ENCODE peak calls at places on chromosomes 16 and 17, in ten cellular contexts. One of them, this sample, is unnamed.
A peak's percentile ranks its signal among the peaks of the same experiment; 100 is the strongest.

GRCh38 chr17:21209511-21210175 is 4.3 kb downstream of the TMEM11 start:
- DNase-seq in A549: no peak
- DNase-seq in stimulated activated CD4-positive, alpha-beta T cell treated with anti-CD3 and anti-CD28 coated beads, Interleukin-1b, Interleukin-23, amount 100 ng/mL, for 1 hour: no peak
- DNase-seq in activated B cell treated with CpG ODN at 0.5 μM for 24 hours: no peak
- DNase-seq in stomach: peak; percentile 80
- DNase-seq in IMR-90: no peak
- DNase-seq in activated CD4-positive, alpha-beta T cell treated with anti-CD3 and anti-CD28 coated beads for 1 hour: no peak
- DNase-seq in activated CD8-positive, alpha-beta T cell treated with anti-CD3 and anti-CD28 coated beads for 36 hours: no peak
- DNase-seq in activated T-cell treated with anti-CD3 and anti-CD28 coated beads, Interleukin-2, amount 50 U/mL, for 1 hour: no peak
- DNase-seq in stimulated activated CD8-positive, alpha-beta memory T cell treated with anti-CD3 and anti-CD28 coated beads, Interleukin-15, amount 100 ng/mL, for 24 hours: no peak
- DNase-seq in this sample: no peak

GRCh38 chr17:61406871-61407210 is 7.2 kb downstream of the TBX2 start:
- DNase-seq in A549: no peak
- DNase-seq in stimulated activated CD4-positive, alpha-beta T cell treated with anti-CD3 and anti-CD28 coated beads, Interleukin-1b, Interleukin-23, amount 100 ng/mL, for 1 hour: no peak
- DNase-seq in activated B cell treated with CpG ODN at 0.5 μM for 24 hours: no peak
- DNase-seq in stomach: no peak
- DNase-seq in IMR-90: no peak
- DNase-seq in activated CD4-positive, alpha-beta T cell treated with anti-CD3 and anti-CD28 coated beads for 1 hour: no peak
- DNase-seq in activated CD8-positive, alpha-beta T cell treated with anti-CD3 and anti-CD28 coated beads for 36 hours: no peak
- DNase-seq in activated T-cell treated with anti-CD3 and anti-CD28 coated beads, Interleukin-2, amount 50 U/mL, for 1 hour: peak; percentile 15
- DNase-seq in stimulated activated CD8-positive, alpha-beta memory T cell treated with anti-CD3 and anti-CD28 coated beads, Interleukin-15, amount 100 ng/mL, for 24 hours: no peak
- DNase-seq in this sample: no peak

GRCh38 chr17:39251997-39252396 is 26.3 kb upstream of the STAC2 start:
- DNase-seq in A549: no peak
- DNase-seq in stimulated activated CD4-positive, alpha-beta T cell treated with anti-CD3 and anti-CD28 coated beads, Interleukin-1b, Interleukin-23, amount 100 ng/mL, for 1 hour: no peak
- DNase-seq in activated B cell treated with CpG ODN at 0.5 μM for 24 hours: no peak
- DNase-seq in stomach: no peak
- DNase-seq in IMR-90: no peak
- DNase-seq in activated CD4-positive, alpha-beta T cell treated with anti-CD3 and anti-CD28 coated beads for 1 hour: no peak
- DNase-seq in activated CD8-positive, alpha-beta T cell treated with anti-CD3 and anti-CD28 coated beads for 36 hours: no peak
- DNase-seq in activated T-cell treated with anti-CD3 and anti-CD28 coated beads, Interleukin-2, amount 50 U/mL, for 1 hour: no peak
- DNase-seq in stimulated activated CD8-positive, alpha-beta memory T cell treated with anti-CD3 and anti-CD28 coated beads, Interleukin-15, amount 100 ng/mL, for 24 hours: no peak
- DNase-seq in this sample: no peak

GRCh38 chr16:49890876-49891275 is 35.0 kb upstream of the ZNF423 start:
- DNase-seq in A549: peak; percentile 15
- DNase-seq in stimulated activated CD4-positive, alpha-beta T cell treated with anti-CD3 and anti-CD28 coated beads, Interleukin-1b, Interleukin-23, amount 100 ng/mL, for 1 hour: no peak
- DNase-seq in activated B cell treated with CpG ODN at 0.5 μM for 24 hours: no peak
- DNase-seq in stomach: no peak
- DNase-seq in IMR-90: no peak
- DNase-seq in activated CD4-positive, alpha-beta T cell treated with anti-CD3 and anti-CD28 coated beads for 1 hour: no peak
- DNase-seq in activated CD8-positive, alpha-beta T cell treated with anti-CD3 and anti-CD28 coated beads for 36 hours: peak; percentile 41
- DNase-seq in activated T-cell treated with anti-CD3 and anti-CD28 coated beads, Interleukin-2, amount 50 U/mL, for 1 hour: no peak
- DNase-seq in stimulated activated CD8-positive, alpha-beta memory T cell treated with anti-CD3 and anti-CD28 coated beads, Interleukin-15, amount 100 ng/mL, for 24 hours: no peak
- DNase-seq in this sample: no peak

GRCh38 chr16:74667215-74667765 is 613 bp upstream of the RFWD3 start:
- DNase-seq in A549: peak; percentile 14
- DNase-seq in stimulated activated CD4-positive, alpha-beta T cell treated with anti-CD3 and anti-CD28 coated beads, Interleukin-1b, Interleukin-23, amount 100 ng/mL, for 1 hour: no peak
- DNase-seq in activated B cell treated with CpG ODN at 0.5 μM for 24 hours: peak; percentile 23
- DNase-seq in stomach: peak; percentile 34
- DNase-seq in IMR-90: peak; percentile 3
- DNase-seq in activated CD4-positive, alpha-beta T cell treated with anti-CD3 and anti-CD28 coated beads for 1 hour: no peak
- DNase-seq in activated CD8-positive, alpha-beta T cell treated with anti-CD3 and anti-CD28 coated beads for 36 hours: peak; percentile 60
- DNase-seq in activated T-cell treated with anti-CD3 and anti-CD28 coated beads, Interleukin-2, amount 50 U/mL, for 1 hour: peak; percentile 39
- DNase-seq in stimulated activated CD8-positive, alpha-beta memory T cell treated with anti-CD3 and anti-CD28 coated beads, Interleukin-15, amount 100 ng/mL, for 24 hours: peak; percentile 11
- DNase-seq in this sample: no peak

GRCh38 chr17:41679740-41680425 is 8.8 kb upstream of the EIF1 start:
- DNase-seq in A549: no peak
- DNase-seq in stimulated activated CD4-positive, alpha-beta T cell treated with anti-CD3 and anti-CD28 coated beads, Interleukin-1b, Interleukin-23, amount 100 ng/mL, for 1 hour: no peak
- DNase-seq in activated B cell treated with CpG ODN at 0.5 μM for 24 hours: no peak
- DNase-seq in stomach: no peak
- DNase-seq in IMR-90: no peak
- DNase-seq in activated CD4-positive, alpha-beta T cell treated with anti-CD3 and anti-CD28 coated beads for 1 hour: no peak
- DNase-seq in activated CD8-positive, alpha-beta T cell treated with anti-CD3 and anti-CD28 coated beads for 36 hours: no peak
- DNase-seq in activated T-cell treated with anti-CD3 and anti-CD28 coated beads, Interleukin-2, amount 50 U/mL, for 1 hour: no peak
- DNase-seq in stimulated activated CD8-positive, alpha-beta memory T cell treated with anti-CD3 and anti-CD28 coated beads, Interleukin-15, amount 100 ng/mL, for 24 hours: no peak
- DNase-seq in this sample: no peak

GRCh38 chr17:74803971-74804370 is 27.8 kb upstream of the NAT9 start:
- DNase-seq in A549: no peak
- DNase-seq in stimulated activated CD4-positive, alpha-beta T cell treated with anti-CD3 and anti-CD28 coated beads, Interleukin-1b, Interleukin-23, amount 100 ng/mL, for 1 hour: no peak
- DNase-seq in activated B cell treated with CpG ODN at 0.5 μM for 24 hours: no peak
- DNase-seq in stomach: no peak
- DNase-seq in IMR-90: no peak
- DNase-seq in activated CD4-positive, alpha-beta T cell treated with anti-CD3 and anti-CD28 coated beads for 1 hour: no peak
- DNase-seq in activated CD8-positive, alpha-beta T cell treated with anti-CD3 and anti-CD28 coated beads for 36 hours: no peak
- DNase-seq in activated T-cell treated with anti-CD3 and anti-CD28 coated beads, Interleukin-2, amount 50 U/mL, for 1 hour: no peak
- DNase-seq in stimulated activated CD8-positive, alpha-beta memory T cell treated with anti-CD3 and anti-CD28 coated beads, Interleukin-15, amount 100 ng/mL, for 24 hours: no peak
- DNase-seq in this sample: no peak

GRCh38 chr16:29842732-29843346 is 20.2 kb downstream of the CDIPT start:
- DNase-seq in A549: no peak
- DNase-seq in stimulated activated CD4-positive, alpha-beta T cell treated with anti-CD3 and anti-CD28 coated beads, Interleukin-1b, Interleukin-23, amount 100 ng/mL, for 1 hour: no peak
- DNase-seq in activated B cell treated with CpG ODN at 0.5 μM for 24 hours: no peak
- DNase-seq in stomach: no peak
- DNase-seq in IMR-90: no peak
- DNase-seq in activated CD4-positive, alpha-beta T cell treated with anti-CD3 and anti-CD28 coated beads for 1 hour: no peak
- DNase-seq in activated CD8-positive, alpha-beta T cell treated with anti-CD3 and anti-CD28 coated beads for 36 hours: no peak
- DNase-seq in activated T-cell treated with anti-CD3 and anti-CD28 coated beads, Interleukin-2, amount 50 U/mL, for 1 hour: no peak
- DNase-seq in stimulated activated CD8-positive, alpha-beta memory T cell treated with anti-CD3 and anti-CD28 coated beads, Interleukin-15, amount 100 ng/mL, for 24 hours: no peak
- DNase-seq in this sample: no peak

GRCh38 chr17:29645516-29646051 is 22.9 kb upstream of the CORO6 start:
- DNase-seq in A549: no peak
- DNase-seq in stimulated activated CD4-positive, alpha-beta T cell treated with anti-CD3 and anti-CD28 coated beads, Interleukin-1b, Interleukin-23, amount 100 ng/mL, for 1 hour: no peak
- DNase-seq in activated B cell treated with CpG ODN at 0.5 μM for 24 hours: no peak
- DNase-seq in stomach: peak; percentile 42
- DNase-seq in IMR-90: peak; percentile 82
- DNase-seq in activated CD4-positive, alpha-beta T cell treated with anti-CD3 and anti-CD28 coated beads for 1 hour: no peak
- DNase-seq in activated CD8-positive, alpha-beta T cell treated with anti-CD3 and anti-CD28 coated beads for 36 hours: peak; percentile 46
- DNase-seq in activated T-cell treated with anti-CD3 and anti-CD28 coated beads, Interleukin-2, amount 50 U/mL, for 1 hour: no peak
- DNase-seq in stimulated activated CD8-positive, alpha-beta memory T cell treated with anti-CD3 and anti-CD28 coated beads, Interleukin-15, amount 100 ng/mL, for 24 hours: no peak
- DNase-seq in this sample: no peak

GRCh38 chr16:86821933-86822332 is 243.6 kb downstream of the FOXL1 start:
- DNase-seq in A549: no peak
- DNase-seq in stimulated activated CD4-positive, alpha-beta T cell treated with anti-CD3 and anti-CD28 coated beads, Interleukin-1b, Interleukin-23, amount 100 ng/mL, for 1 hour: no peak
- DNase-seq in activated B cell treated with CpG ODN at 0.5 μM for 24 hours: no peak
- DNase-seq in stomach: no peak
- DNase-seq in IMR-90: no peak
- DNase-seq in activated CD4-positive, alpha-beta T cell treated with anti-CD3 and anti-CD28 coated beads for 1 hour: no peak
- DNase-seq in activated CD8-positive, alpha-beta T cell treated with anti-CD3 and anti-CD28 coated beads for 36 hours: no peak
- DNase-seq in activated T-cell treated with anti-CD3 and anti-CD28 coated beads, Interleukin-2, amount 50 U/mL, for 1 hour: no peak
- DNase-seq in stimulated activated CD8-positive, alpha-beta memory T cell treated with anti-CD3 and anti-CD28 coated beads, Interleukin-15, amount 100 ng/mL, for 24 hours: no peak
- DNase-seq in this sample: no peak

GRCh38 chr16:55672471-55672870 is 16.7 kb downstream of the SLC6A2 start:
- DNase-seq in A549: no peak
- DNase-seq in stimulated activated CD4-positive, alpha-beta T cell treated with anti-CD3 and anti-CD28 coated beads, Interleukin-1b, Interleukin-23, amount 100 ng/mL, for 1 hour: no peak
- DNase-seq in activated B cell treated with CpG ODN at 0.5 μM for 24 hours: no peak
- DNase-seq in stomach: no peak
- DNase-seq in IMR-90: no peak
- DNase-seq in activated CD4-positive, alpha-beta T cell treated with anti-CD3 and anti-CD28 coated beads for 1 hour: no peak
- DNase-seq in activated CD8-positive, alpha-beta T cell treated with anti-CD3 and anti-CD28 coated beads for 36 hours: no peak
- DNase-seq in activated T-cell treated with anti-CD3 and anti-CD28 coated beads, Interleukin-2, amount 50 U/mL, for 1 hour: no peak
- DNase-seq in stimulated activated CD8-positive, alpha-beta memory T cell treated with anti-CD3 and anti-CD28 coated beads, Interleukin-15, amount 100 ng/mL, for 24 hours: no peak
- DNase-seq in this sample: no peak

GRCh38 chr17:58694302-58694701 is 1.9 kb downstream of the RAD51C start:
- DNase-seq in A549: no peak
- DNase-seq in stimulated activated CD4-positive, alpha-beta T cell treated with anti-CD3 and anti-CD28 coated beads, Interleukin-1b, Interleukin-23, amount 100 ng/mL, for 1 hour: no peak
- DNase-seq in activated B cell treated with CpG ODN at 0.5 μM for 24 hours: no peak
- DNase-seq in stomach: no peak
- DNase-seq in IMR-90: no peak
- DNase-seq in activated CD4-positive, alpha-beta T cell treated with anti-CD3 and anti-CD28 coated beads for 1 hour: no peak
- DNase-seq in activated CD8-positive, alpha-beta T cell treated with anti-CD3 and anti-CD28 coated beads for 36 hours: no peak
- DNase-seq in activated T-cell treated with anti-CD3 and anti-CD28 coated beads, Interleukin-2, amount 50 U/mL, for 1 hour: no peak
- DNase-seq in stimulated activated CD8-positive, alpha-beta memory T cell treated with anti-CD3 and anti-CD28 coated beads, Interleukin-15, amount 100 ng/mL, for 24 hours: no peak
- DNase-seq in this sample: no peak

GRCh38 chr16:70635356-70636016 is 10.9 kb upstream of the IL34 start:
- DNase-seq in A549: no peak
- DNase-seq in stimulated activated CD4-positive, alpha-beta T cell treated with anti-CD3 and anti-CD28 coated beads, Interleukin-1b, Interleukin-23, amount 100 ng/mL, for 1 hour: no peak
- DNase-seq in activated B cell treated with CpG ODN at 0.5 μM for 24 hours: no peak
- DNase-seq in stomach: no peak
- DNase-seq in IMR-90: peak; percentile 84
- DNase-seq in activated CD4-positive, alpha-beta T cell treated with anti-CD3 and anti-CD28 coated beads for 1 hour: no peak
- DNase-seq in activated CD8-positive, alpha-beta T cell treated with anti-CD3 and anti-CD28 coated beads for 36 hours: no peak
- DNase-seq in activated T-cell treated with anti-CD3 and anti-CD28 coated beads, Interleukin-2, amount 50 U/mL, for 1 hour: no peak
- DNase-seq in stimulated activated CD8-positive, alpha-beta memory T cell treated with anti-CD3 and anti-CD28 coated beads, Interleukin-15, amount 100 ng/mL, for 24 hours: no peak
- DNase-seq in this sample: no peak

GRCh38 chr16:79653337-79654000 is 52.9 kb upstream of the MAF start:
- DNase-seq in A549: no peak
- DNase-seq in stimulated activated CD4-positive, alpha-beta T cell treated with anti-CD3 and anti-CD28 coated beads, Interleukin-1b, Interleukin-23, amount 100 ng/mL, for 1 hour: no peak
- DNase-seq in activated B cell treated with CpG ODN at 0.5 μM for 24 hours: no peak
- DNase-seq in stomach: no peak
- DNase-seq in IMR-90: no peak
- DNase-seq in activated CD4-positive, alpha-beta T cell treated with anti-CD3 and anti-CD28 coated beads for 1 hour: no peak
- DNase-seq in activated CD8-positive, alpha-beta T cell treated with anti-CD3 and anti-CD28 coated beads for 36 hours: no peak
- DNase-seq in activated T-cell treated with anti-CD3 and anti-CD28 coated beads, Interleukin-2, amount 50 U/mL, for 1 hour: no peak
- DNase-seq in stimulated activated CD8-positive, alpha-beta memory T cell treated with anti-CD3 and anti-CD28 coated beads, Interleukin-15, amount 100 ng/mL, for 24 hours: no peak
- DNase-seq in this sample: no peak

GRCh38 chr16:89697616-89698331 is 3.7 kb downstream of the SPATA2L start:
- DNase-seq in A549: no peak
- DNase-seq in stimulated activated CD4-positive, alpha-beta T cell treated with anti-CD3 and anti-CD28 coated beads, Interleukin-1b, Interleukin-23, amount 100 ng/mL, for 1 hour: no peak
- DNase-seq in activated B cell treated with CpG ODN at 0.5 μM for 24 hours: no peak
- DNase-seq in stomach: no peak
- DNase-seq in IMR-90: no peak
- DNase-seq in activated CD4-positive, alpha-beta T cell treated with anti-CD3 and anti-CD28 coated beads for 1 hour: no peak
- DNase-seq in activated CD8-positive, alpha-beta T cell treated with anti-CD3 and anti-CD28 coated beads for 36 hours: no peak
- DNase-seq in activated T-cell treated with anti-CD3 and anti-CD28 coated beads, Interleukin-2, amount 50 U/mL, for 1 hour: no peak
- DNase-seq in stimulated activated CD8-positive, alpha-beta memory T cell treated with anti-CD3 and anti-CD28 coated beads, Interleukin-15, amount 100 ng/mL, for 24 hours: no peak
- DNase-seq in this sample: no peak

GRCh38 chr16:29821663-29822115 is 1.4 kb downstream of the MVP start:
- DNase-seq in A549: peak; percentile 64
- DNase-seq in stimulated activated CD4-positive, alpha-beta T cell treated with anti-CD3 and anti-CD28 coated beads, Interleukin-1b, Interleukin-23, amount 100 ng/mL, for 1 hour: no peak
- DNase-seq in activated B cell treated with CpG ODN at 0.5 μM for 24 hours: no peak
- DNase-seq in stomach: peak; percentile 40
- DNase-seq in IMR-90: peak; percentile 79
- DNase-seq in activated CD4-positive, alpha-beta T cell treated with anti-CD3 and anti-CD28 coated beads for 1 hour: no peak
- DNase-seq in activated CD8-positive, alpha-beta T cell treated with anti-CD3 and anti-CD28 coated beads for 36 hours: no peak
- DNase-seq in activated T-cell treated with anti-CD3 and anti-CD28 coated beads, Interleukin-2, amount 50 U/mL, for 1 hour: no peak
- DNase-seq in stimulated activated CD8-positive, alpha-beta memory T cell treated with anti-CD3 and anti-CD28 coated beads, Interleukin-15, amount 100 ng/mL, for 24 hours: no peak
- DNase-seq in this sample: no peak

GRCh38 chr17:70521821-70522256 is 352.5 kb downstream of the KCNJ2 start:
- DNase-seq in A549: no peak
- DNase-seq in stimulated activated CD4-positive, alpha-beta T cell treated with anti-CD3 and anti-CD28 coated beads, Interleukin-1b, Interleukin-23, amount 100 ng/mL, for 1 hour: no peak
- DNase-seq in activated B cell treated with CpG ODN at 0.5 μM for 24 hours: no peak
- DNase-seq in stomach: peak; percentile 75
- DNase-seq in IMR-90: peak; percentile 24
- DNase-seq in activated CD4-positive, alpha-beta T cell treated with anti-CD3 and anti-CD28 coated beads for 1 hour: no peak
- DNase-seq in activated CD8-positive, alpha-beta T cell treated with anti-CD3 and anti-CD28 coated beads for 36 hours: no peak
- DNase-seq in activated T-cell treated with anti-CD3 and anti-CD28 coated beads, Interleukin-2, amount 50 U/mL, for 1 hour: no peak
- DNase-seq in stimulated activated CD8-positive, alpha-beta memory T cell treated with anti-CD3 and anti-CD28 coated beads, Interleukin-15, amount 100 ng/mL, for 24 hours: no peak
- DNase-seq in this sample: no peak

GRCh38 chr16:25024900-25025299 is 9.7 kb upstream of the ARHGAP17 start:
- DNase-seq in A549: no peak
- DNase-seq in stimulated activated CD4-positive, alpha-beta T cell treated with anti-CD3 and anti-CD28 coated beads, Interleukin-1b, Interleukin-23, amount 100 ng/mL, for 1 hour: no peak
- DNase-seq in activated B cell treated with CpG ODN at 0.5 μM for 24 hours: no peak
- DNase-seq in stomach: no peak
- DNase-seq in IMR-90: no peak
- DNase-seq in activated CD4-positive, alpha-beta T cell treated with anti-CD3 and anti-CD28 coated beads for 1 hour: no peak
- DNase-seq in activated CD8-positive, alpha-beta T cell treated with anti-CD3 and anti-CD28 coated beads for 36 hours: no peak
- DNase-seq in activated T-cell treated with anti-CD3 and anti-CD28 coated beads, Interleukin-2, amount 50 U/mL, for 1 hour: no peak
- DNase-seq in stimulated activated CD8-positive, alpha-beta memory T cell treated with anti-CD3 and anti-CD28 coated beads, Interleukin-15, amount 100 ng/mL, for 24 hours: no peak
- DNase-seq in this sample: no peak

GRCh38 chr17:68594552-68594951 is 6.6 kb downstream of the FAM20A start:
- DNase-seq in A549: no peak
- DNase-seq in stimulated activated CD4-positive, alpha-beta T cell treated with anti-CD3 and anti-CD28 coated beads, Interleukin-1b, Interleukin-23, amount 100 ng/mL, for 1 hour: no peak
- DNase-seq in activated B cell treated with CpG ODN at 0.5 μM for 24 hours: no peak
- DNase-seq in stomach: no peak
- DNase-seq in IMR-90: no peak
- DNase-seq in activated CD4-positive, alpha-beta T cell treated with anti-CD3 and anti-CD28 coated beads for 1 hour: no peak
- DNase-seq in activated CD8-positive, alpha-beta T cell treated with anti-CD3 and anti-CD28 coated beads for 36 hours: no peak
- DNase-seq in activated T-cell treated with anti-CD3 and anti-CD28 coated beads, Interleukin-2, amount 50 U/mL, for 1 hour: no peak
- DNase-seq in stimulated activated CD8-positive, alpha-beta memory T cell treated with anti-CD3 and anti-CD28 coated beads, Interleukin-15, amount 100 ng/mL, for 24 hours: no peak
- DNase-seq in this sample: no peak

GRCh38 chr17:56830726-56831363 is 2.9 kb downstream of the C17orf67 start:
- DNase-seq in A549: no peak
- DNase-seq in stimulated activated CD4-positive, alpha-beta T cell treated with anti-CD3 and anti-CD28 coated beads, Interleukin-1b, Interleukin-23, amount 100 ng/mL, for 1 hour: no peak
- DNase-seq in activated B cell treated with CpG ODN at 0.5 μM for 24 hours: no peak
- DNase-seq in stomach: no peak
- DNase-seq in IMR-90: no peak
- DNase-seq in activated CD4-positive, alpha-beta T cell treated with anti-CD3 and anti-CD28 coated beads for 1 hour: no peak
- DNase-seq in activated CD8-positive, alpha-beta T cell treated with anti-CD3 and anti-CD28 coated beads for 36 hours: no peak
- DNase-seq in activated T-cell treated with anti-CD3 and anti-CD28 coated beads, Interleukin-2, amount 50 U/mL, for 1 hour: no peak
- DNase-seq in stimulated activated CD8-positive, alpha-beta memory T cell treated with anti-CD3 and anti-CD28 coated beads, Interleukin-15, amount 100 ng/mL, for 24 hours: no peak
- DNase-seq in this sample: no peak

GRCh38 chr17:82333279-82334171 is at the start of gene SECTM1:
- DNase-seq in A549: no peak
- DNase-seq in stimulated activated CD4-positive, alpha-beta T cell treated with anti-CD3 and anti-CD28 coated beads, Interleukin-1b, Interleukin-23, amount 100 ng/mL, for 1 hour: no peak
- DNase-seq in activated B cell treated with CpG ODN at 0.5 μM for 24 hours: no peak
- DNase-seq in stomach: peak; percentile 60
- DNase-seq in IMR-90: peak; percentile 23
- DNase-seq in activated CD4-positive, alpha-beta T cell treated with anti-CD3 and anti-CD28 coated beads for 1 hour: no peak
- DNase-seq in activated CD8-positive, alpha-beta T cell treated with anti-CD3 and anti-CD28 coated beads for 36 hours: no peak
- DNase-seq in activated T-cell treated with anti-CD3 and anti-CD28 coated beads, Interleukin-2, amount 50 U/mL, for 1 hour: peak; percentile 46
- DNase-seq in stimulated activated CD8-positive, alpha-beta memory T cell treated with anti-CD3 and anti-CD28 coated beads, Interleukin-15, amount 100 ng/mL, for 24 hours: no peak
- DNase-seq in this sample: peak; percentile 37

This sample was measured in GOT3.